ENCODE peak calls at places on chromosomes 12 and 14, in four cellular contexts. One of them, this sample, is unnamed.

GRCh38 chr12:31518680-31519227 is 72.2 kb downstream of the DENND5B start:
- DNase-seq in adrenal gland: peak
- DNase-seq in uterus: peak
- DNase-seq in A549: peak
- DNase-seq in this sample: no peak

GRCh38 chr12:57618966-57619433 is 7.8 kb downstream of the ARHGEF25 start:
- DNase-seq in adrenal gland: no peak
- DNase-seq in uterus: no peak
- DNase-seq in A549: no peak
- DNase-seq in this sample: no peak

GRCh38 chr12:105967038-105967776 is 171.5 kb downstream of the NUAK1 start:
- DNase-seq in adrenal gland: no peak
- DNase-seq in uterus: no peak
- DNase-seq in A549: no peak
- DNase-seq in this sample: no peak

GRCh38 chr12:89568484-89568883 is 42.6 kb upstream of the POC1B start:
- DNase-seq in adrenal gland: no peak
- DNase-seq in uterus: no peak
- DNase-seq in A549: no peak
- DNase-seq in this sample: no peak

GRCh38 chr12:19288603-19289244 is 150.6 kb upstream of the AEBP2 start:
- DNase-seq in adrenal gland: no peak
- DNase-seq in uterus: no peak
- DNase-seq in A549: peak
- DNase-seq in this sample: no peak

GRCh38 chr12:120971299-120972180 is 6.8 kb upstream of the HNF1A start:
- DNase-seq in adrenal gland: peak
- DNase-seq in uterus: peak
- DNase-seq in A549: peak
- DNase-seq in this sample: no peak

GRCh38 chr12:83506841-83507240 is 820.1 kb downstream of the TMTC2 start:
- DNase-seq in adrenal gland: no peak
- DNase-seq in uterus: no peak
- DNase-seq in A549: no peak
- DNase-seq in this sample: peak

GRCh38 chr14:80926706-80927384 is 14.7 kb downstream of the CEP128 start:
- DNase-seq in adrenal gland: no peak
- DNase-seq in uterus: no peak
- DNase-seq in A549: no peak
- DNase-seq in this sample: no peak

GRCh38 chr12:112892821-112893220 is 13.9 kb upstream of the OAS1 start:
- DNase-seq in adrenal gland: no peak
- DNase-seq in uterus: no peak
- DNase-seq in A549: no peak
- DNase-seq in this sample: no peak

GRCh38 chr12:89664441-89664840 is 44.2 kb downstream of the ATP2B1 start:
- DNase-seq in adrenal gland: no peak
- DNase-seq in uterus: no peak
- DNase-seq in A549: no peak
- DNase-seq in this sample: no peak

GRCh38 chr12:127125607-127126259 is 1141.2 kb upstream of the TMEM132C start:
- DNase-seq in adrenal gland: no peak
- DNase-seq in uterus: no peak
- DNase-seq in A549: peak
- DNase-seq in this sample: no peak

GRCh38 chr12:1360812-1361211 is 233.6 kb downstream of the FBXL14 start:
- DNase-seq in adrenal gland: no peak
- DNase-seq in uterus: no peak
- DNase-seq in A549: peak
- DNase-seq in this sample: no peak
- TF ChIP-seq POLR2A in adrenal gland: no peak
- TF ChIP-seq POLR2A in uterus: no peak
- TF ChIP-seq POLR2A in A549: no peak
- TF ChIP-seq POLR2A in this sample: no peak

GRCh38 chr12:130478786-130479185 is 141.1 kb downstream of the PIWIL1 start:
- DNase-seq in adrenal gland: no peak
- DNase-seq in uterus: no peak
- DNase-seq in A549: no peak
- DNase-seq in this sample: no peak
- TF ChIP-seq POLR2A in adrenal gland: no peak
- TF ChIP-seq POLR2A in uterus: no peak
- TF ChIP-seq POLR2A in A549: no peak
- TF ChIP-seq POLR2A in this sample: no peak

GRCh38 chr12:32895688-32896437 is 714 bp downstream of the PKP2 start:
- DNase-seq in adrenal gland: no peak
- DNase-seq in uterus: peak
- DNase-seq in A549: no peak
- DNase-seq in this sample: no peak
- TF ChIP-seq POLR2A in adrenal gland: no peak
- TF ChIP-seq POLR2A in uterus: no peak
- TF ChIP-seq POLR2A in A549: no peak
- TF ChIP-seq POLR2A in this sample: no peak

DNA sequence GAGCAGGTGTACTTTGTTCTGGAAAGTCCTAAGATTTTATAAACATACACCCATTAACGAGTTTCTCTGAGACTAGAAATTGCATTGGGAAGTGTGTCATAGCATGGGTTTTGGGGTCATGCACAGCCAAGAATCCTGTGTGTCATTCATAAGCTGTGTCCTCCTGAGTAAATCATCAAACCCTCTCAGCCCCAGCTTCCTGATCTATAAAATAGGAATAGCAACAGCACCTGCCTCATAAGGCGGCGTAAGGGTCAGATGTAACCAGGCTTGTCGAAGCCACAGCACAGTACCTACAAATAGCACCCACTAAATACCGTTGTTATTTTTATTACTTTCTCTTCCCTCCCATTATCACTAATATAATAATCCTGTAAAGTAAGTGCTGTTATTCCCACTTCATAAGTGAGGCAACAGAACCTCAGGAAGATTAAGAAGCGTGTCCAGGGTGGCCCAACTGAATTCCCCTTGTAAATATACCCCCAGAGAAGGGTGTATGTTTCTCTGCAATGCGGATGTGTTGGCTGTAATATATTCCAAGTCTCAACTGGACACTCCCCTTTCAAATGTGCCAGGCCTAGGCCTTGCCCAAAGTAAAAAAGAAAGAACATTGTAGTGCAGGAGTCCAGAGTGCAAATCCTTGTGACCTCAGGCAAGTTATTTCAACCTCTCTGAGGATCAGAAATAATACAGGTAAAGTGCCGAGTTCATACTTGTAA is 188.3 kb upstream of the BCL2L14 start:
- DNase-seq in adrenal gland: no peak
- DNase-seq in uterus: no peak
- DNase-seq in A549: no peak
- DNase-seq in this sample: no peak
- TF ChIP-seq POLR2A in adrenal gland: no peak
- TF ChIP-seq POLR2A in uterus: no peak
- TF ChIP-seq POLR2A in A549: no peak
- TF ChIP-seq POLR2A in this sample: no peak